ENCODE peak calls at places on chromosomes 3 and 15, in seven cellular contexts. One of them, this sample, is unnamed.

GRCh38 chr3:103195201-103195600 is 760.4 kb downstream of the ZPLD1 start:
- DNase-seq in HFF-Myc: no peak
- DNase-seq in hepatocyte: peak; percentile 18
- DNase-seq in pancreas: no peak
- DNase-seq in AG10803: peak; percentile 1
- DNase-seq in heart right ventricle: no peak
- DNase-seq in fibroblast of lung: peak; percentile 4
- DNase-seq in this sample: no peak

GRCh38 chr15:66650433-66650832 is 51.6 kb upstream of the SMAD6 start:
- DNase-seq in HFF-Myc: no peak
- DNase-seq in hepatocyte: no peak
- DNase-seq in pancreas: no peak
- DNase-seq in AG10803: no peak
- DNase-seq in heart right ventricle: peak; percentile 41
- DNase-seq in fibroblast of lung: peak; percentile 12
- DNase-seq in this sample: no peak

GRCh38 chr15:90202929-90203328 is 1.8 kb downstream of the SEMA4B start:
- DNase-seq in HFF-Myc: no peak
- DNase-seq in hepatocyte: no peak
- DNase-seq in pancreas: no peak
- DNase-seq in AG10803: no peak
- DNase-seq in heart right ventricle: no peak
- DNase-seq in fibroblast of lung: no peak
- DNase-seq in this sample: no peak

GRCh38 chr3:122694966-122695365 is 14.3 kb downstream of the PARP14 start:
- DNase-seq in HFF-Myc: no peak
- DNase-seq in hepatocyte: no peak
- DNase-seq in pancreas: no peak
- DNase-seq in AG10803: no peak
- DNase-seq in heart right ventricle: no peak
- DNase-seq in fibroblast of lung: no peak
- DNase-seq in this sample: no peak

GRCh38 chr15:62075595-62076279 is 9.0 kb downstream of the C2CD4A start:
- DNase-seq in HFF-Myc: no peak
- DNase-seq in hepatocyte: peak; percentile 30
- DNase-seq in pancreas: no peak
- DNase-seq in AG10803: peak; percentile 35
- DNase-seq in heart right ventricle: no peak
- DNase-seq in fibroblast of lung: peak; percentile 56
- DNase-seq in this sample: no peak

GRCh38 chr15:75138016-75138999 is 63.4 kb upstream of the C15orf39 start:
- DNase-seq in HFF-Myc: no peak
- DNase-seq in hepatocyte: no peak
- DNase-seq in pancreas: no peak
- DNase-seq in AG10803: peak; percentile 60
- DNase-seq in heart right ventricle: no peak
- DNase-seq in fibroblast of lung: no peak
- DNase-seq in this sample: no peak

GRCh38 chr3:4773583-4773982 is 205.7 kb upstream of the BHLHE40 start:
- DNase-seq in HFF-Myc: no peak
- DNase-seq in hepatocyte: no peak
- DNase-seq in pancreas: no peak
- DNase-seq in AG10803: no peak
- DNase-seq in heart right ventricle: no peak
- DNase-seq in fibroblast of lung: no peak
- DNase-seq in this sample: no peak

GRCh38 chr15:66151809-66152208 is 101.7 kb downstream of the MEGF11 start:
- DNase-seq in HFF-Myc: no peak
- DNase-seq in hepatocyte: no peak
- DNase-seq in pancreas: no peak
- DNase-seq in AG10803: no peak
- DNase-seq in heart right ventricle: peak; percentile 32
- DNase-seq in fibroblast of lung: no peak
- DNase-seq in this sample: no peak

GRCh38 chr15:38378162-38378560 is 75.8 kb upstream of the FAM98B start:
- DNase-seq in HFF-Myc: no peak
- DNase-seq in hepatocyte: no peak
- DNase-seq in pancreas: peak; percentile 84
- DNase-seq in AG10803: peak; percentile 20
- DNase-seq in heart right ventricle: peak; percentile 66
- DNase-seq in fibroblast of lung: peak; percentile 57
- DNase-seq in this sample: no peak

GRCh38 chr15:47349179-47349578 is 368.1 kb upstream of the SEMA6D start:
- DNase-seq in HFF-Myc: no peak
- DNase-seq in hepatocyte: no peak
- DNase-seq in pancreas: no peak
- DNase-seq in AG10803: no peak
- DNase-seq in heart right ventricle: no peak
- DNase-seq in fibroblast of lung: no peak
- DNase-seq in this sample: no peak

GRCh38 chr15:31485431-31485830 is 158.8 kb downstream of the KLF13 start:
- DNase-seq in HFF-Myc: no peak
- DNase-seq in hepatocyte: no peak
- DNase-seq in pancreas: no peak
- DNase-seq in AG10803: no peak
- DNase-seq in heart right ventricle: no peak
- DNase-seq in fibroblast of lung: no peak
- DNase-seq in this sample: no peak

GRCh38 chr3:184543256-184543655 is 18.3 kb upstream of the EPHB3 start:
- DNase-seq in HFF-Myc: no peak
- DNase-seq in hepatocyte: no peak
- DNase-seq in pancreas: no peak
- DNase-seq in AG10803: no peak
- DNase-seq in heart right ventricle: no peak
- DNase-seq in fibroblast of lung: no peak
- DNase-seq in this sample: peak; percentile 7

GRCh38 chr3:57815034-57815433 is 58.9 kb downstream of the SLMAP start:
- DNase-seq in HFF-Myc: no peak
- DNase-seq in hepatocyte: no peak
- DNase-seq in pancreas: no peak
- DNase-seq in AG10803: no peak
- DNase-seq in heart right ventricle: no peak
- DNase-seq in fibroblast of lung: no peak
- DNase-seq in this sample: no peak

GRCh38 chr3:150798122-150798618 is 35.2 kb upstream of the SIAH2 start:
- DNase-seq in HFF-Myc: no peak
- DNase-seq in hepatocyte: no peak
- DNase-seq in pancreas: no peak
- DNase-seq in AG10803: no peak
- DNase-seq in heart right ventricle: no peak
- DNase-seq in fibroblast of lung: no peak
- DNase-seq in this sample: no peak

GRCh38 chr15:74156678-74157411 is 16.7 kb upstream of the ISLR start:
- DNase-seq in HFF-Myc: no peak
- DNase-seq in hepatocyte: no peak
- DNase-seq in pancreas: no peak
- DNase-seq in AG10803: peak; percentile 34
- DNase-seq in heart right ventricle: peak; percentile 33
- DNase-seq in fibroblast of lung: no peak
- DNase-seq in this sample: no peak

GRCh38 chr15:73517566-73517965 is 74.6 kb downstream of the REC114 start:
- DNase-seq in HFF-Myc: no peak
- DNase-seq in hepatocyte: no peak
- DNase-seq in pancreas: no peak
- DNase-seq in AG10803: no peak
- DNase-seq in heart right ventricle: peak; percentile 22
- DNase-seq in fibroblast of lung: no peak
- DNase-seq in this sample: no peak

GRCh38 chr3:143352031-143352623 is 232.6 kb downstream of the CHST2 start:
- DNase-seq in HFF-Myc: peak; percentile 20
- DNase-seq in hepatocyte: no peak
- DNase-seq in pancreas: no peak
- DNase-seq in AG10803: no peak
- DNase-seq in heart right ventricle: no peak
- DNase-seq in fibroblast of lung: peak; percentile 31
- DNase-seq in this sample: no peak

GRCh38 chr3:53842436-53843194 is 3.6 kb downstream of the CHDH start:
- DNase-seq in HFF-Myc: no peak
- DNase-seq in hepatocyte: peak; percentile 89
- DNase-seq in pancreas: peak; percentile 80
- DNase-seq in AG10803: peak; percentile 5
- DNase-seq in heart right ventricle: no peak
- DNase-seq in fibroblast of lung: no peak
- DNase-seq in this sample: no peak

GRCh38 chr3:111617406-111617805 is 22.3 kb upstream of the ZBED2 start:
- DNase-seq in HFF-Myc: no peak
- DNase-seq in hepatocyte: no peak
- DNase-seq in pancreas: no peak
- DNase-seq in AG10803: no peak
- DNase-seq in heart right ventricle: no peak
- DNase-seq in fibroblast of lung: no peak
- DNase-seq in this sample: no peak

GRCh38 chr3:141783632-141784031 is 20.4 kb downstream of the GRK7 start:
- DNase-seq in HFF-Myc: no peak
- DNase-seq in hepatocyte: no peak
- DNase-seq in pancreas: no peak
- DNase-seq in AG10803: no peak
- DNase-seq in heart right ventricle: no peak
- DNase-seq in fibroblast of lung: no peak
- DNase-seq in this sample: no peak

GRCh38 chr15:64897345-64897985 is 14.2 kb upstream of the ANKDD1A start:
- DNase-seq in HFF-Myc: peak; percentile 45
- DNase-seq in hepatocyte: peak; percentile 66
- DNase-seq in pancreas: no peak
- DNase-seq in AG10803: peak; percentile 74
- DNase-seq in heart right ventricle: peak; percentile 71
- DNase-seq in fibroblast of lung: peak; percentile 77
- DNase-seq in this sample: no peak

DNA sequence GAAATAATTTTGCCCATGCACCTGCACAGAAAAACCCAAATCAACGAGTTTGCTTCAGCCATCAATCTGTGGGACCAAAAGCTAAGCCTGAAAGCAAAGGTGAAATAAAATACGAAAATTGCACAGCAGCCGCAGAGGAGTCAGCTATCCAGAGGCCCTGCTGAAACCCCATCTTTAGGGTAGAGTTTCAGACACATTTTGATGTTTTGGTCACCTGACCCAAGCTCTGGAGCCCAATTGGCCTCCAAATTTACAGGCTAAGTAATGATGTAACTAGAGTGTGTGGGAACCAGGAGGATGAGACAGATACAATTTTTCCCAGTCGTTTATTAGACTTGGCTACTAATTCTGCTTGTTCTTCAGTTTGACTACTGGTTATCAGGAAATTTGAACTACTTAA is 308.6 kb upstream of the ATP11B start:
- DNase-seq in HFF-Myc: no peak
- DNase-seq in hepatocyte: no peak
- DNase-seq in pancreas: no peak
- DNase-seq in AG10803: no peak
- DNase-seq in heart right ventricle: no peak
- DNase-seq in fibroblast of lung: no peak
- DNase-seq in this sample: no peak
- TF ChIP-seq CTCF in HFF-Myc: no peak
- TF ChIP-seq CTCF in hepatocyte: no peak
- TF ChIP-seq CTCF in pancreas: no peak
- TF ChIP-seq CTCF in AG10803: no peak
- TF ChIP-seq CTCF in heart right ventricle: no peak
- TF ChIP-seq CTCF in fibroblast of lung: no peak
- TF ChIP-seq CTCF in this sample: no peak

GRCh38 chr15:81942157-81942556 is 103.7 kb downstream of the MEX3B start:
- DNase-seq in HFF-Myc: no peak
- DNase-seq in hepatocyte: no peak
- DNase-seq in pancreas: no peak
- DNase-seq in AG10803: no peak
- DNase-seq in heart right ventricle: no peak
- DNase-seq in fibroblast of lung: no peak
- DNase-seq in this sample: no peak

GRCh38 chr15:81948142-81948709 is 97.6 kb downstream of the MEX3B start:
- DNase-seq in HFF-Myc: no peak
- DNase-seq in hepatocyte: no peak
- DNase-seq in pancreas: no peak
- DNase-seq in AG10803: no peak
- DNase-seq in heart right ventricle: no peak
- DNase-seq in fibroblast of lung: no peak
- DNase-seq in this sample: no peak

GRCh38 chr15:81941479-81941878 is 104.3 kb downstream of the MEX3B start:
- DNase-seq in HFF-Myc: no peak
- DNase-seq in hepatocyte: no peak
- DNase-seq in pancreas: no peak
- DNase-seq in AG10803: peak; percentile 1
- DNase-seq in heart right ventricle: no peak
- DNase-seq in fibroblast of lung: no peak
- DNase-seq in this sample: no peak

GRCh38 chr15:81942655-81943054 is 103.2 kb downstream of the MEX3B start:
- DNase-seq in HFF-Myc: no peak
- DNase-seq in hepatocyte: no peak
- DNase-seq in pancreas: no peak
- DNase-seq in AG10803: no peak
- DNase-seq in heart right ventricle: no peak
- DNase-seq in fibroblast of lung: no peak
- DNase-seq in this sample: no peak

GRCh38 chr15:81945014-81945615 is 100.7 kb downstream of the MEX3B start:
- DNase-seq in HFF-Myc: no peak
- DNase-seq in hepatocyte: no peak
- DNase-seq in pancreas: no peak
- DNase-seq in AG10803: no peak
- DNase-seq in heart right ventricle: no peak
- DNase-seq in fibroblast of lung: no peak
- DNase-seq in this sample: no peak
- TF ChIP-seq CTCF in HFF-Myc: no peak
- TF ChIP-seq CTCF in hepatocyte: no peak
- TF ChIP-seq CTCF in pancreas: no peak
- TF ChIP-seq CTCF in AG10803: no peak
- TF ChIP-seq CTCF in heart right ventricle: no peak
- TF ChIP-seq CTCF in fibroblast of lung: no peak
- TF ChIP-seq CTCF in this sample: no peak

DNA sequence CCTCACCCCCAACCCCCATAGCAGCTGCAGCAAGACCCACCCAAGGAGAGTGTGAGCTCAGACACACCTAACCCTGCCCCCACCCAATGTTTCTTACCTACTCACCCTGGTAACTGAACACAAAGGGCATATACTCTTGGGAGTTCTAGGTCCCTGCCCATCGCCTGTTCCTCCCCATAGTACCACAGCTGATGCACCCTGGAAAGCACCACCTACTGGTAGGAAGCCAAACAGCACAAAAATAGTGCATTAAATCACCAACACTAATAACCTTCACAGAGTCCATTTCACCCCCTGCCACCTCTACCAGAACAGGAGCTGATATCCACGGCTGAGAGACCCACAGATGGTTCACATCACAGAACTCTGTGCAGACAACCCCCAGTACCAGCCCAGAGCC is 245.2 kb downstream of the EFHB start:
- DNase-seq in HFF-Myc: no peak
- DNase-seq in hepatocyte: no peak
- DNase-seq in pancreas: no peak
- DNase-seq in AG10803: no peak
- DNase-seq in heart right ventricle: no peak
- DNase-seq in fibroblast of lung: no peak
- DNase-seq in this sample: no peak
- TF ChIP-seq CTCF in HFF-Myc: no peak
- TF ChIP-seq CTCF in hepatocyte: no peak
- TF ChIP-seq CTCF in pancreas: no peak
- TF ChIP-seq CTCF in AG10803: no peak
- TF ChIP-seq CTCF in heart right ventricle: no peak
- TF ChIP-seq CTCF in fibroblast of lung: no peak
- TF ChIP-seq CTCF in this sample: no peak

DNA sequence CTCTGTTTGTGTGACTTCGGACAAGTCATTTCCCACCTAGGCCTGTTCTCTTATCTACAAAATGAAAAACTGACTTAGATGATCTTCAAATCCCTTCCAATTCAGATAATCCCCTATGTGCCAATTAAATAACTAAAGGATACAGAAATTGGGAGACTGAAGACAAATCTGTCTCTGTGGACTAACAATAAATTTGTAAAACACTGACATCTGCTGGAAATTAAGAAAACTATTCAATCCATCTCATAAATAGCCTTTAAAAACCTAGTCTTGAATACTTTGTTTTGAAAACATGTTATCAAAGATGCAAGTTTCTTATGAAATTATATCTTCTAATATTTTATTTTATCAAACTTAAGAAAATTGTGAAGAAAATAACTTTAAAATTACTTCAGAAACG is 38.3 kb downstream of the MTHFS start:
- DNase-seq in HFF-Myc: no peak
- DNase-seq in hepatocyte: no peak
- DNase-seq in pancreas: no peak
- DNase-seq in AG10803: peak; percentile 9
- DNase-seq in heart right ventricle: no peak
- DNase-seq in fibroblast of lung: no peak
- DNase-seq in this sample: no peak
- TF ChIP-seq CTCF in HFF-Myc: no peak
- TF ChIP-seq CTCF in hepatocyte: peak; percentile 35
- TF ChIP-seq CTCF in pancreas: no peak
- TF ChIP-seq CTCF in AG10803: peak; percentile 25
- TF ChIP-seq CTCF in heart right ventricle: peak; percentile 36
- TF ChIP-seq CTCF in fibroblast of lung: peak; percentile 18
- TF ChIP-seq CTCF in this sample: no peak